ENCODE peak calls at places on chromosome 9, in four cellular contexts. S is K562, H is GM12878, U is GM23338. A is an unnamed sample.

GRCh38 chr9:128892223-128892892 is 10.4 kb downstream of the LRRC8A start:
- DNase-seq in S (peak), H (no peak), U (no peak), A (no peak)

GRCh38 chr9:6495484-6495883 is 82.5 kb downstream of the UHRF2 start:
- DNase-seq in S (no peak), H (no peak), U (peak), A (no peak)

GRCh38 chr9:6930827-6931226 is 173.1 kb downstream of the KDM4C start:
- DNase-seq in S (no peak), H (no peak), U (no peak), A (no peak)

GRCh38 chr9:124004608-124005007 is 7.0 kb upstream of the LHX2 start:
- DNase-seq in S (no peak), H (no peak), U (no peak), A (no peak)

GRCh38 chr9:87069690-87070089 is 122.4 kb upstream of the GAS1 start:
- DNase-seq in S (no peak), H (no peak), U (no peak), A (no peak)

GRCh38 chr9:99936947-99937587 is 30.6 kb downstream of the STX17 start:
- DNase-seq in S (no peak), H (no peak), U (no peak), A (no peak)

GRCh38 chr9:101332362-101332761 is 52.4 kb downstream of the BAAT start:
- DNase-seq in S (no peak), H (no peak), U (no peak), A (no peak)

GRCh38 chr9:70884276-70884675 is 237.1 kb downstream of the TRPM3 start:
- DNase-seq in S (no peak), H (no peak), U (no peak), A (no peak)

GRCh38 chr9:111482656-111483418 is 1.3 kb downstream of the ECPAS start:
- DNase-seq in S (peak), H (no peak), U (peak), A (peak)

GRCh38 chr9:137973829-137974416 is 96.3 kb downstream of the CACNA1B start:
- DNase-seq in S (no peak), H (no peak), U (no peak), A (no peak)

GRCh38 chr9:116152390-116152789 is 1.2 kb upstream of the PAPPA start:
- DNase-seq in S (peak), H (no peak), U (peak), A (peak)

GRCh38 chr9:121359358-121360294 is 10.4 kb downstream of the STOM start:
- DNase-seq in S (no peak), H (no peak), U (no peak), A (no peak)

GRCh38 chr9:19369107-19369506 is 10.9 kb downstream of the RPS6 start:
- DNase-seq in S (no peak), H (no peak), U (no peak), A (no peak)

GRCh38 chr9:117307701-117308100 is 107.2 kb downstream of the ASTN2 start:
- DNase-seq in S (no peak), H (no peak), U (no peak), A (no peak)

GRCh38 chr9:93655621-93656425 is 79.4 kb downstream of the PHF2 start:
- DNase-seq in S (no peak), H (no peak), U (no peak), A (no peak)

GRCh38 chr9:134297082-134297415 is 29.2 kb upstream of the RXRA start:
- DNase-seq in S (no peak), H (no peak), U (no peak), A (no peak)

GRCh38 chr9:86046080-86046636 is 53.2 kb downstream of the GOLM1 start:
- DNase-seq in S (no peak), H (no peak), U (no peak), A (no peak)

GRCh38 chr9:76962732-76963131 is 56.7 kb upstream of the FOXB2 start:
- DNase-seq in S (no peak), H (no peak), U (peak), A (no peak)

GRCh38 chr9:127938298-127938690 is 640 bp upstream of the DPM2 start:
- DNase-seq in S (peak), H (no peak), U (peak), A (no peak)

GRCh38 chr9:69420611-69421270 is 95.7 kb downstream of the ENTREP1 start:
- DNase-seq in S (no peak), H (no peak), U (no peak), A (no peak)

GRCh38 chr9:16559418-16560188 is 310.9 kb downstream of the BNC2 start:
- DNase-seq in S (no peak), H (no peak), U (no peak), A (no peak)

GRCh38 chr9:96140401-96141180 is 161.4 kb downstream of the HSD17B3 start:
- DNase-seq in S (no peak), H (no peak), U (peak), A (no peak)

GRCh38 chr9:135091545-135091944 is 4.1 kb downstream of the OLFM1 start:
- DNase-seq in S (no peak), H (no peak), U (no peak), A (no peak)

GRCh38 chr9:126146254-126147145 is 180.1 kb upstream of the MVB12B start:
- DNase-seq in S (peak), H (peak), U (peak), A (peak)

GRCh38 chr9:13278368-13279246 is 885 bp downstream of the MPDZ start:
- DNase-seq in S (peak), H (no peak), U (peak), A (peak)

GRCh38 chr9:130680836-130681768 is 12.5 kb upstream of the EXOSC2 start:
- DNase-seq in S (peak), H (no peak), U (peak), A (peak)

GRCh38 chr9:136079916-136080246 is 15.2 kb downstream of the NACC2 start:
- DNase-seq in S (no peak), H (no peak), U (no peak), A (no peak)

GRCh38 chr9:35658894-35659220 is 765 bp downstream of the CCDC107 start:
- DNase-seq in S (peak), H (no peak), U (no peak), A (peak)

GRCh38 chr9:92378825-92379535 is 25.4 kb downstream of the OGN start:
- DNase-seq in S (no peak), H (no peak), U (peak), A (no peak)

GRCh38 chr9:127869310-127870152 is 7.9 kb downstream of the AK1 start:
- DNase-seq in S (peak), H (no peak), U (peak), A (peak)

GRCh38 chr9:33946779-33947535 is 101.7 kb downstream of the UBAP2 start:
- DNase-seq in S (no peak), H (no peak), U (no peak), A (no peak)

GRCh38 chr9:91415290-91415689 is 8.3 kb downstream of the NFIL3 start:
- DNase-seq in S (no peak), H (peak), U (no peak), A (no peak)

GRCh38 chr9:94676446-94677148 is 37.3 kb upstream of the FBP1 start:
- DNase-seq in S (no peak), H (no peak), U (no peak), A (no peak)
- H2AFZ ChIP-seq in S (no peak), H (no peak), U (no peak), A (no peak)

GRCh38 chr9:97900103-97900737 is 22.1 kb downstream of the TRMO start:
- DNase-seq in S (no peak), H (no peak), U (no peak), A (no peak)

GRCh38 chr9:97889941-97890557 is 32.3 kb downstream of the TRMO start:
- DNase-seq in S (peak), H (no peak), U (peak), A (no peak)

GRCh38 chr9:97891736-97892135 is 30.6 kb downstream of the TRMO start:
- DNase-seq in S (no peak), H (no peak), U (no peak), A (no peak)

GRCh38 chr9:97900738-97901565 is 21.3 kb downstream of the TRMO start:
- DNase-seq in S (peak), H (no peak), U (peak), A (peak)

DNA sequence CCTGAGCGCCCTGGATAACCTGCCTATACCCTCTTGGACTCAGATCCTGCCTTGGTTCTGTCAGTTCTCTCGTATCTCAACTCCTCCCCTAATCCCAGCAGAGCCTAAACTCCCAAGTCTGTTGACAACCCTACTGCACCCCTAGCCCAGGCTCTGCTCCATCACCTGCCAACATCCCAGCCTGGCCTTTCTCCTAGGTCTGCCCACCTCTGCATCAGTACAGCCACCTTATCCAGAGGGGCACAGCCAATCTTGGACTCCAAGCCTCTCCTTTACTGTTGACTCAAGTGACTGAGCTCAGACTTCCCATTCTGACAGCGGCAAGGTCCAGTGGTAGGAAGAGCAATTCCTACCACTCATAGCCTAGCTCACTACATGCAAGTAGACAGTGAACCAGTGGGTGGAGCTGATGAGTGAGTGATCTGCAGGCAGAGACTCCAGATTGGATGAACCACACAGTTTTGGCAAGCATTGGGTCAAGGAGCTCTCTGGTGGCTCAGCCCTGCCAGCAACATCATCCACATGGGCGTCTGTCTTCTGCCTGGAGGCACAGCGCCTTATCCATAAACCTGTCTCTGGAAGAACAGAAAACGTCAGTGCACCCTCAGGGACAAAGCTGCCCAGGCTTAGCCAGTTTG is 26.5 kb downstream of the TRMO start:
- DNase-seq in S (peak), H (no peak), U (peak), A (peak)
- TF ChIP-seq JUNB in S (no peak), H (no peak), U (no peak), A (no peak)

GRCh38 chr9:113873446-113873845 is 2.7 kb upstream of the ZNF618 start:
- DNase-seq in S (no peak), H (no peak), U (no peak), A (no peak)
- H2AFZ ChIP-seq in S (no peak), H (no peak), U (no peak), A (no peak)

GRCh38 chr9:132750668-132751067 is 80.4 kb downstream of the GTF3C4 start:
- DNase-seq in S (no peak), H (no peak), U (no peak), A (no peak)

GRCh38 chr9:132744881-132745761 is 74.9 kb downstream of the GTF3C4 start:
- DNase-seq in S (no peak), H (no peak), U (peak), A (no peak)

GRCh38 chr9:132745911-132746709 is 75.8 kb downstream of the GTF3C4 start:
- DNase-seq in S (no peak), H (no peak), U (no peak), A (no peak)

GRCh38 chr9:132749316-132749715 is 79.1 kb downstream of the GTF3C4 start:
- DNase-seq in S (no peak), H (no peak), U (no peak), A (no peak)

GRCh38 chr9:132748450-132748849 is 78.2 kb downstream of the GTF3C4 start:
- DNase-seq in S (no peak), H (no peak), U (no peak), A (no peak)
- TF ChIP-seq JUNB in S (no peak), H (no peak), U (no peak), A (no peak)